ENCODE peak calls at places on chromosomes 2 and 18, in four cellular contexts. One of them, this sample, is unnamed.

GRCh38 chr2:135424849-135425248 is 106.2 kb downstream of the ZRANB3 start:
- DNase-seq in mesendoderm: no peak
- DNase-seq in mesenchymal stem cell: no peak
- DNase-seq in IMR-90: no peak
- DNase-seq in this sample: no peak

GRCh38 chr2:11742317-11742701 is 4.1 kb upstream of the LPIN1 start:
- DNase-seq in mesendoderm: no peak
- DNase-seq in IMR-90: peak; percentile 45
- DNase-seq in mesenchymal stem cell: peak; percentile 41
- DNase-seq in this sample: no peak

GRCh38 chr2:159584796-159585195 is 31.6 kb downstream of the BAZ2B start:
- DNase-seq in mesenchymal stem cell: no peak
- DNase-seq in mesendoderm: no peak
- DNase-seq in IMR-90: no peak
- DNase-seq in this sample: no peak

GRCh38 chr2:191230174-191230573 is 15.0 kb upstream of the MYO1B start:
- DNase-seq in mesenchymal stem cell: peak; percentile 92
- DNase-seq in mesendoderm: no peak
- DNase-seq in IMR-90: peak; percentile 93
- DNase-seq in this sample: no peak

GRCh38 chr2:169336677-169337076 is 25.7 kb downstream of the LRP2 start:
- DNase-seq in mesenchymal stem cell: no peak
- DNase-seq in IMR-90: no peak
- DNase-seq in mesendoderm: no peak
- DNase-seq in this sample: no peak

GRCh38 chr2:109242222-109242653 is 113.2 kb downstream of the SH3RF3 start:
- DNase-seq in mesendoderm: no peak
- DNase-seq in mesenchymal stem cell: no peak
- DNase-seq in IMR-90: no peak
- DNase-seq in this sample: no peak

GRCh38 chr2:9821805-9822445 is 21.3 kb upstream of the TAF1B start:
- DNase-seq in mesendoderm: no peak
- DNase-seq in mesenchymal stem cell: no peak
- DNase-seq in IMR-90: no peak
- DNase-seq in this sample: no peak

GRCh38 chr2:99833802-99834201 is 308.6 kb downstream of the AFF3 start:
- DNase-seq in mesenchymal stem cell: no peak
- DNase-seq in IMR-90: no peak
- DNase-seq in mesendoderm: no peak
- DNase-seq in this sample: no peak

GRCh38 chr2:29222381-29223179 is 107.4 kb downstream of the CLIP4 start:
- DNase-seq in mesenchymal stem cell: no peak
- DNase-seq in mesendoderm: no peak
- DNase-seq in IMR-90: no peak
- DNase-seq in this sample: no peak

GRCh38 chr2:54767921-54768320 is 44.5 kb downstream of the EML6 start:
- DNase-seq in mesendoderm: no peak
- DNase-seq in mesenchymal stem cell: no peak
- DNase-seq in IMR-90: peak; percentile 47
- DNase-seq in this sample: no peak

GRCh38 chr2:120354467-120354866 is 8.5 kb downstream of the INHBB start:
- DNase-seq in IMR-90: no peak
- DNase-seq in mesendoderm: no peak
- DNase-seq in mesenchymal stem cell: no peak
- DNase-seq in this sample: no peak
- H2BK5ac ChIP-seq in IMR-90: no peak overlapping the region
- H2BK5ac ChIP-seq in mesendoderm: no peak overlapping the region
- H2BK5ac ChIP-seq in mesenchymal stem cell: no peak overlapping the region
- H2BK5ac ChIP-seq in this sample: no peak overlapping the region

DNA sequence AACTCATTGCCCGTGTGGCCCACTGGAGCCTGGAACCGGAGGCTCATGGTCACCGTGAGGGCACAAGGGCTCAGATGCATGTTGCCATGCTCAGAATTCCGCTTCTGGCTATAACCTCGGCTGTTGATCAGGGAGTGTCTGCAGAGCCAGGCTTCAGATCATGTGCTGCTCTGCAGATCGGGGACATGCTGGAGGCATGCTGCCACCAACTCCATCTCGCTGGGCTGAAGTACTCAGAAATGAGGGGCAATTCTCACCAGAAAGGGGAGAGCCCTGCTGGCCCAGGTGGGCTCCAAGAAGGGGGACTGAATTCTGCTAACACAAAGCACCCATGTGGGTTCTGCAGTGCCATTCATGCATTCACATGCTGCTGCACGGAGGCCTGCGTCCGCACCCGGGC is 269.2 kb upstream of the PXDN start:
- DNase-seq in mesendoderm: no peak
- DNase-seq in mesenchymal stem cell: no peak
- DNase-seq in IMR-90: no peak
- DNase-seq in this sample: no peak
- H2BK5ac ChIP-seq in mesendoderm: no peak overlapping the region
- H2BK5ac ChIP-seq in mesenchymal stem cell: no peak overlapping the region
- H2BK5ac ChIP-seq in IMR-90: no peak overlapping the region
- H2BK5ac ChIP-seq in this sample: no peak overlapping the region

GRCh38 chr2:231714639-231715498 is 6.5 kb downstream of the PTMA start:
- DNase-seq in IMR-90: no peak
- DNase-seq in mesendoderm: peak; percentile 96
- DNase-seq in mesenchymal stem cell: peak; percentile 73
- DNase-seq in this sample: peak; percentile 82
- H2BK5ac ChIP-seq in IMR-90: peak overlapping the region; percentile 19
- H2BK5ac ChIP-seq in mesendoderm: no peak overlapping the region
- H2BK5ac ChIP-seq in mesenchymal stem cell: no peak overlapping the region
- H2BK5ac ChIP-seq in this sample: peak overlapping the region; percentile 6

GRCh38 chr2:42961385-42961800 is 169.0 kb upstream of the HAAO start:
- DNase-seq in mesenchymal stem cell: peak; percentile 56
- DNase-seq in mesendoderm: no peak
- DNase-seq in IMR-90: no peak
- DNase-seq in this sample: no peak
- H2BK5ac ChIP-seq in mesenchymal stem cell: no peak overlapping the region
- H2BK5ac ChIP-seq in mesendoderm: no peak overlapping the region
- H2BK5ac ChIP-seq in IMR-90: no peak overlapping the region
- H2BK5ac ChIP-seq in this sample: peak overlapping the region; percentile 13

GRCh38 chr2:177243476-177243875 is 21.1 kb downstream of the NFE2L2 start:
- DNase-seq in mesendoderm: no peak
- DNase-seq in IMR-90: no peak
- DNase-seq in mesenchymal stem cell: no peak
- DNase-seq in this sample: no peak
- H2BK5ac ChIP-seq in mesendoderm: no peak overlapping the region
- H2BK5ac ChIP-seq in IMR-90: peak overlapping the region; percentile 98
- H2BK5ac ChIP-seq in mesenchymal stem cell: no peak overlapping the region
- H2BK5ac ChIP-seq in this sample: no peak overlapping the region

GRCh38 chr2:73984203-73984921 is at the start of gene TET3:
- DNase-seq in mesendoderm: no peak
- DNase-seq in mesenchymal stem cell: no peak
- DNase-seq in IMR-90: no peak
- DNase-seq in this sample: no peak

GRCh38 chr2:73983322-73984202 is 1.1 kb upstream of the TET3 start:
- DNase-seq in mesendoderm: peak; percentile 76
- DNase-seq in IMR-90: no peak
- DNase-seq in mesenchymal stem cell: no peak
- DNase-seq in this sample: no peak

GRCh38 chr2:73985318-73986084 is 791 bp downstream of the TET3 start:
- DNase-seq in mesenchymal stem cell: no peak
- DNase-seq in mesendoderm: no peak
- DNase-seq in IMR-90: no peak
- DNase-seq in this sample: no peak

GRCh38 chr2:73986085-73986680 is 1.5 kb downstream of the TET3 start:
- DNase-seq in mesenchymal stem cell: no peak
- DNase-seq in mesendoderm: no peak
- DNase-seq in IMR-90: no peak
- DNase-seq in this sample: no peak

GRCh38 chr2:73984922-73985317 is 210 bp downstream of the TET3 start:
- DNase-seq in IMR-90: no peak
- DNase-seq in mesendoderm: no peak
- DNase-seq in mesenchymal stem cell: no peak
- DNase-seq in this sample: no peak
- H2BK5ac ChIP-seq in IMR-90: no peak overlapping the region
- H2BK5ac ChIP-seq in mesendoderm: no peak overlapping the region
- H2BK5ac ChIP-seq in mesenchymal stem cell: no peak overlapping the region
- H2BK5ac ChIP-seq in this sample: no peak overlapping the region

GRCh38 chr2:44362207-44363015 is 664 bp downstream of the CAMKMT start:
- DNase-seq in mesendoderm: no peak
- DNase-seq in IMR-90: peak; percentile 55
- DNase-seq in mesenchymal stem cell: peak; percentile 72
- DNase-seq in this sample: no peak
- H2BK5ac ChIP-seq in mesendoderm: no peak overlapping the region
- H2BK5ac ChIP-seq in IMR-90: peak overlapping the region; percentile 54
- H2BK5ac ChIP-seq in mesenchymal stem cell: no peak overlapping the region
- H2BK5ac ChIP-seq in this sample: peak overlapping the region; percentile 100

GRCh38 chr18:36381075-36381474 is 83.6 kb downstream of the FHOD3 start:
- DNase-seq in mesendoderm: no peak
- DNase-seq in IMR-90: no peak
- DNase-seq in mesenchymal stem cell: no peak
- DNase-seq in this sample: no peak
- H2BK5ac ChIP-seq in mesendoderm: no peak overlapping the region
- H2BK5ac ChIP-seq in IMR-90: no peak overlapping the region
- H2BK5ac ChIP-seq in mesenchymal stem cell: no peak overlapping the region
- H2BK5ac ChIP-seq in this sample: no peak overlapping the region

This sample was measured in H1.